ENCODE peak calls at places on chromosomes 1 and 21, in nine cellular contexts. O, E, J, U, W, C, V, Z and F are unnamed samples.

GRCh38 chr1:182608236-182608635 is 4.0 kb upstream of the RGS16 start:
- DNase-seq in O (no peak), E (no peak), J (no peak), U (no peak), W (no peak), C (no peak), V (no peak), Z (no peak), F (no peak)

GRCh38 chr1:60196026-60196425 is 122.5 kb upstream of the C1orf87 start:
- DNase-seq in O (no peak), E (no peak), J (no peak), U (no peak), W (no peak), C (no peak), V (no peak), Z (no peak), F (no peak)

GRCh38 chr1:208280184-208280583 is 36.0 kb upstream of the PLXNA2 start:
- DNase-seq in O (no peak), E (no peak), J (no peak), U (no peak), W (no peak), C (no peak), V (no peak), Z (no peak), F (no peak)

GRCh38 chr1:188937965-188938551 is 1539.6 kb downstream of the BRINP3 start:
- DNase-seq in O (no peak), E (no peak), J (no peak), U (no peak), W (peak; percentile 12), C (no peak), V (no peak), Z (no peak), F (no peak)

GRCh38 chr1:3917761-3918160 is 17.7 kb upstream of the C1orf174 start:
- DNase-seq in O (no peak), E (no peak), J (no peak), U (no peak), W (no peak), C (no peak), V (no peak), Z (no peak), F (no peak)

GRCh38 chr1:106063510-106063909 is 993.0 kb upstream of the PRMT6 start:
- DNase-seq in O (no peak), E (no peak), J (no peak), U (no peak), W (no peak), C (no peak), V (no peak), Z (no peak), F (no peak)

GRCh38 chr21:27674037-27674436 is 707.1 kb upstream of the ADAMTS5 start:
- DNase-seq in O (no peak), E (no peak), J (no peak), U (no peak), W (no peak), C (no peak), V (no peak), Z (no peak), F (no peak)

GRCh38 chr21:34946385-34947121 is 102.5 kb downstream of the RUNX1 start:
- DNase-seq in O (no peak), E (no peak), J (no peak), U (no peak), W (no peak), C (no peak), V (no peak), Z (no peak), F (no peak)

GRCh38 chr1:27000817-27001460 is 7.4 kb downstream of the TRNP1 start:
- DNase-seq in O (no peak), E (no peak), J (no peak), U (no peak), W (no peak), C (no peak), V (no peak), Z (no peak), F (no peak)